ENCODE peak calls at places on chromosomes 5 and 9, in five cellular contexts. One of them, this sample, is unnamed.

GRCh38 chr9:89886281-89886700 is 281.5 kb downstream of the GADD45G start:
- DNase-seq in GM12878: no peak
- DNase-seq in K562: no peak
- DNase-seq in NT2/D1: no peak
- DNase-seq in HepG2: no peak
- DNase-seq in this sample: no peak

GRCh38 chr5:168128556-168128955 is 162.9 kb upstream of the WWC1 start:
- DNase-seq in HepG2: no peak
- DNase-seq in GM12878: no peak
- DNase-seq in NT2/D1: no peak
- DNase-seq in K562: no peak
- DNase-seq in this sample: no peak

GRCh38 chr5:135739383-135739961 is 95.0 kb upstream of the SLC25A48 start:
- DNase-seq in K562: no peak
- DNase-seq in HepG2: no peak
- DNase-seq in NT2/D1: no peak
- DNase-seq in GM12878: no peak
- DNase-seq in this sample: no peak

GRCh38 chr9:89839952-89840351 is 235.1 kb downstream of the GADD45G start:
- DNase-seq in NT2/D1: no peak
- DNase-seq in GM12878: no peak
- DNase-seq in HepG2: no peak
- DNase-seq in K562: no peak
- DNase-seq in this sample: no peak

GRCh38 chr9:130042406-130042930 is 521 bp downstream of the FNBP1 start:
- DNase-seq in GM12878: no peak
- DNase-seq in K562: peak; percentile 48
- DNase-seq in HepG2: no peak
- DNase-seq in NT2/D1: no peak
- DNase-seq in this sample: no peak

GRCh38 chr9:93911871-93912554 is 43.1 kb downstream of the BARX1 start:
- DNase-seq in NT2/D1: no peak
- DNase-seq in GM12878: no peak
- DNase-seq in K562: no peak
- DNase-seq in HepG2: no peak
- DNase-seq in this sample: no peak

GRCh38 chr5:75651575-75651974 is 40.3 kb downstream of the ANKDD1B start:
- DNase-seq in HepG2: no peak
- DNase-seq in GM12878: no peak
- DNase-seq in K562: no peak
- DNase-seq in NT2/D1: no peak
- DNase-seq in this sample: no peak

GRCh38 chr5:113024298-113024697 is 47.7 kb downstream of the DCP2 start:
- DNase-seq in HepG2: no peak
- DNase-seq in K562: no peak
- DNase-seq in GM12878: no peak
- DNase-seq in NT2/D1: no peak
- DNase-seq in this sample: no peak

GRCh38 chr9:113973963-113974413 is 97.9 kb downstream of the ZNF618 start:
- DNase-seq in NT2/D1: no peak
- DNase-seq in HepG2: no peak
- DNase-seq in GM12878: no peak
- DNase-seq in K562: no peak
- DNase-seq in this sample: no peak

GRCh38 chr5:135251099-135251498 is 147.9 kb downstream of the MACROH2A1 start:
- DNase-seq in HepG2: no peak
- DNase-seq in K562: no peak
- DNase-seq in NT2/D1: no peak
- DNase-seq in GM12878: no peak
- DNase-seq in this sample: no peak

GRCh38 chr9:132161743-132162187 is at the start of gene NTNG2:
- DNase-seq in HepG2: no peak
- DNase-seq in K562: peak; percentile 35
- DNase-seq in GM12878: no peak
- DNase-seq in NT2/D1: no peak
- DNase-seq in this sample: no peak

GRCh38 chr5:120101771-120102170 is 362.3 kb upstream of the PRR16 start:
- DNase-seq in K562: no peak
- DNase-seq in HepG2: no peak
- DNase-seq in GM12878: no peak
- DNase-seq in NT2/D1: no peak
- DNase-seq in this sample: no peak

GRCh38 chr9:34242830-34243229 is 64.0 kb downstream of the UBAP1 start:
- DNase-seq in NT2/D1: no peak
- DNase-seq in HepG2: no peak
- DNase-seq in K562: no peak
- DNase-seq in GM12878: no peak
- DNase-seq in this sample: no peak

GRCh38 chr9:27549196-27549737 is 19.7 kb upstream of the MOB3B start:
- DNase-seq in HepG2: no peak
- DNase-seq in GM12878: no peak
- DNase-seq in K562: no peak
- DNase-seq in NT2/D1: no peak
- DNase-seq in this sample: no peak

GRCh38 chr5:112762113-112762810 is 24.6 kb downstream of the APC start:
- DNase-seq in K562: no peak
- DNase-seq in NT2/D1: no peak
- DNase-seq in GM12878: no peak
- DNase-seq in HepG2: no peak
- DNase-seq in this sample: no peak

GRCh38 chr9:12625844-12626243 is 67.3 kb upstream of the TYRP1 start:
- DNase-seq in HepG2: no peak
- DNase-seq in GM12878: no peak
- DNase-seq in NT2/D1: no peak
- DNase-seq in K562: no peak
- DNase-seq in this sample: no peak

GRCh38 chr9:135000647-135001245 is 83.0 kb upstream of the FCN1 start:
- DNase-seq in NT2/D1: no peak
- DNase-seq in HepG2: no peak
- DNase-seq in GM12878: no peak
- DNase-seq in K562: no peak
- DNase-seq in this sample: peak; percentile 19
- TF ChIP-seq YY1 in NT2/D1: no peak
- TF ChIP-seq YY1 in HepG2: no peak
- TF ChIP-seq YY1 in GM12878: no peak
- TF ChIP-seq YY1 in K562: no peak
- TF ChIP-seq YY1 in this sample: no peak

DNA sequence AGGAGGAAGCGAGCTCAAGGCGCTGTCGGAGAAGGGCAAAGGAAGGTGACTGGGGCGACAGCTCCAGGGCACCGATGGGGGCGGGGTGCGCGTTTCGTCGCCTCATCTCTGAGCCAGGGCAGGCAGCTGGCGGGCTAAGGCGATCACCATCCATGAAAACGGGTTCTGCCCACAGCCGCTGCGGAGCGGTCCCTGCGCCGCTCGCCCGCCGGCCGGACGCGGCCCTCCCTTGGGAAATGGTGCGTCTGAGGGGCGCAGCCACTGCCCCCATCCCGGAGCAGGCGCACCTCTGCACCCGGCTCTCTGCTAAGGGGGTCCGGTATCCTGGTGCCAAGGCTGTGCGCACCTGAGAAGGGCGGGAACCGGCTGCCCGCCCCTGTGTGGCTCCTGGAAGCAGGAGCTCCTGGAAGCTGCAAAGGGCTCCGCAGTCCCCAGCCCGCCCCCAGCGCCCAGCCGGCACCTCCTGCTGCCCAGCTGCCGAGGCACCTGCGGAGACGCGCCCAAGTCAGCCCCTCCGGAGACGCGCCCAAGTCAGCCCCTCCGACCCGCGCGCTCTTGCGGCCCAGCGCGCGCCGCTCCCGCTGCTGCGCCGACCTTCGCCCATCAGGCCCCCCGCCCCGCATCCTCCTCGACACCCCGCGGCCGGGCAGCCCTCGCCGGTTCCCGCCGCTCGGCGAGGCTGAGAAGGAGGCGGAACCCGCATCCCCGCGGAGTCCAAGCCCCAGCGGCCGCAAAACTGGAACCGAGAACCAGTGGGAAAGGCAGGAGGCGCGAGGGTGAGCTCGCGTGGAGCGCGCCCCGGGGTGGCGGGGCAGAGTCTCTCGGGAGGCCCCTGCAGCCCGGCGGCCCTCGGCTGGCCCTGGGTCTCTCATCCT is 757 bp downstream of the ANKRD34B start:
- DNase-seq in GM12878: no peak
- DNase-seq in K562: no peak
- DNase-seq in HepG2: no peak
- DNase-seq in NT2/D1: no peak
- DNase-seq in this sample: no peak
- TF ChIP-seq YY1 in GM12878: no peak
- TF ChIP-seq YY1 in K562: no peak
- TF ChIP-seq YY1 in HepG2: no peak
- TF ChIP-seq YY1 in NT2/D1: no peak
- TF ChIP-seq YY1 in this sample: no peak

DNA sequence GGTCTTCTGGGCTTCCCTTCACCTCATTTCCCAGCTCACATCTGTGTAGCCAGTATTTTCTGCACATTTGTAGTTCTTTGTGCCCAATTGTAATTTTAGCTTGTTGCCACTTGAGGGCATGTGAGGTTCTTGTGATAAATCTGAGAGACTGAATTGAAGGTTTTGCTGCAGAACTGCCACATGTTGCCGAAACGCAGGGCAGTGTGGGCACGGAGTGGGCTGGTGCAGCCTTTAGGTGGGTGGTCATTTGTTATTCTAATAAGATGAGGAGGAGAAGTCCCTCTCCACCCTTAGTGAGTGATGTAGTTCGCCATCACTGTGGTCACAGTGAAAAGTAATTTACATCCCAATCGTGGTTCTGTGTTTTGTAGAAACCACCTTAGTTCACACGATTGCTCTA is 21.2 kb downstream of the OTULIN start:
- DNase-seq in K562: no peak
- DNase-seq in NT2/D1: no peak
- DNase-seq in HepG2: peak; percentile 48
- DNase-seq in GM12878: peak; percentile 68
- DNase-seq in this sample: peak; percentile 23
- TF ChIP-seq YY1 in K562: no peak
- TF ChIP-seq YY1 in NT2/D1: no peak
- TF ChIP-seq YY1 in HepG2: no peak
- TF ChIP-seq YY1 in GM12878: peak; percentile 26
- TF ChIP-seq YY1 in this sample: no peak

GRCh38 chr9:88177343-88177742 is 39.1 kb upstream of the SPATA31C2 start:
- DNase-seq in K562: no peak
- DNase-seq in NT2/D1: no peak
- DNase-seq in GM12878: no peak
- DNase-seq in HepG2: no peak
- DNase-seq in this sample: no peak

GRCh38 chr9:88174324-88174723 is 36.0 kb upstream of the SPATA31C2 start:
- DNase-seq in K562: no peak
- DNase-seq in NT2/D1: no peak
- DNase-seq in GM12878: no peak
- DNase-seq in HepG2: no peak
- DNase-seq in this sample: no peak

GRCh38 chr9:88168564-88168963 is 30.3 kb upstream of the SPATA31C2 start:
- DNase-seq in HepG2: no peak
- DNase-seq in GM12878: no peak
- DNase-seq in K562: no peak
- DNase-seq in NT2/D1: no peak
- DNase-seq in this sample: no peak

GRCh38 chr9:88169700-88170099 is 31.4 kb upstream of the SPATA31C2 start:
- DNase-seq in NT2/D1: no peak
- DNase-seq in K562: no peak
- DNase-seq in HepG2: no peak
- DNase-seq in GM12878: no peak
- DNase-seq in this sample: no peak

DNA sequence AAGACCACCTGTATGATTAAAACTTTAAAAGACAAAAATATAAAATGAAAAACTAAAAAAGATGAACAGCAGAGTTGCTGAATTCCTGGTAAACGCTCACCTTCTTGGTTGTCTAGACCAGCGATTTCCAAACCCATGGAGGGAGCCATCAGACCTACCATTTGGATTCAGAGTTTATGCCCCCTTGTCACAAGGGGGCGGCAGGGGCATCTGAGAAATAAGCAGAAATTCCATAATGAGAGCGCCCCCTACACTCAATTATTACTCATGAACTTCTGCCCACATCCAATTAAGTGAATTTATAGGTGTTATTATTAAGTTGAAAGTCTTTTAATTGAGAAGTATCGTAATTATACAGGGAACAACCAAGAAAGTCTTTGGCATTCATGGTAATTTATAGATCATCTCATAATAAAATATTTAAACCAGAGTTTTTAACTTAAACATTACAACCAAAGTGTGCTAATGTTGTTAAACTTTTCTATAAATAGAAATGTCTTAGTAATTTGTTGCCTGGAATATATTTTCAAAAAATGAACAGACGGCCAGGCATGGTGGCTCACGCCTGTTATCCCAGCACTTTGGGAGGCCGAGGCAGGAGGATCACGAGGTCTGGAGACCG is 35.2 kb upstream of the SPATA31C2 start:
- DNase-seq in HepG2: peak; percentile 80
- DNase-seq in K562: peak; percentile 43
- DNase-seq in NT2/D1: peak; percentile 77
- DNase-seq in GM12878: no peak
- DNase-seq in this sample: peak; percentile 81
- TF ChIP-seq YY1 in HepG2: no peak
- TF ChIP-seq YY1 in K562: no peak
- TF ChIP-seq YY1 in NT2/D1: no peak
- TF ChIP-seq YY1 in GM12878: no peak
- TF ChIP-seq YY1 in this sample: peak; percentile 41

This sample was measured in HCT116.